ENCODE peak calls at places on chromosomes 12 and 14, in five cellular contexts. D is IMR-90, G is H1, R is A549, W is HepG2. Y is an unnamed sample.

GRCh38 chr14:76267322-76268012 is 108.5 kb upstream of the ESRRB start:
- DNase-seq in D (peak; percentile 21), G (peak; percentile 84), R (no peak), W (no peak), Y (no peak)

GRCh38 chr14:91511014-91511466 is 930 bp upstream of the PPP4R3A start:
- DNase-seq in D (peak; percentile 23), G (no peak), R (peak; percentile 28), W (peak; percentile 5), Y (no peak)

GRCh38 chr12:59357811-59358210 is 238.0 kb upstream of the SLC16A7 start:
- DNase-seq in D (peak; percentile 2), G (no peak), R (no peak), W (no peak), Y (no peak)

GRCh38 chr14:99077844-99078236 is 194.2 kb downstream of the BCL11B start:
- DNase-seq in D (no peak), G (no peak), R (no peak), W (no peak), Y (no peak)

GRCh38 chr12:52228366-52228765 is 4.7 kb upstream of the KRT7 start:
- DNase-seq in D (no peak), G (no peak), R (no peak), W (no peak), Y (no peak)

GRCh38 chr12:79927772-79928474 is 7.0 kb downstream of the PPP1R12A start:
- DNase-seq in D (peak; percentile 23), G (no peak), R (no peak), W (no peak), Y (peak; percentile 55)

GRCh38 chr14:59208224-59208814 is 19.9 kb downstream of the DAAM1 start:
- DNase-seq in D (peak; percentile 69), G (no peak), R (no peak), W (no peak), Y (no peak)

GRCh38 chr12:3644103-3644502 is 108.8 kb downstream of the CRACR2A start:
- DNase-seq in D (no peak), G (no peak), R (no peak), W (no peak), Y (no peak)

GRCh38 chr12:100666588-100666987 is 93.1 kb downstream of the GAS2L3 start:
- DNase-seq in D (no peak), G (no peak), R (no peak), W (no peak), Y (no peak)

GRCh38 chr12:91178139-91178561 is 4.5 kb downstream of the DCN start:
- DNase-seq in D (peak; percentile 62), G (no peak), R (no peak), W (peak; percentile 6), Y (no peak)

GRCh38 chr12:128976120-128976519 is 122.8 kb downstream of the GLT1D1 start:
- DNase-seq in D (no peak), G (peak; percentile 82), R (no peak), W (no peak), Y (peak; percentile 60)

GRCh38 chr14:58626441-58626840 is 11.3 kb upstream of the DACT1 start:
- DNase-seq in D (peak; percentile 69), G (no peak), R (no peak), W (no peak), Y (no peak)

GRCh38 chr14:34063042-34063441 is 112.2 kb upstream of the EGLN3 start:
- DNase-seq in D (no peak), G (no peak), R (no peak), W (no peak), Y (no peak)

GRCh38 chr14:34063470-34064164 is 112.7 kb upstream of the EGLN3 start:
- DNase-seq in D (no peak), G (no peak), R (peak; percentile 53), W (peak; percentile 64), Y (peak; percentile 33)

GRCh38 chr14:34065690-34066391 is 115.0 kb upstream of the EGLN3 start:
- DNase-seq in D (no peak), G (no peak), R (no peak), W (no peak), Y (no peak)

GRCh38 chr14:34065222-34065621 is 114.3 kb upstream of the EGLN3 start:
- DNase-seq in D (no peak), G (no peak), R (no peak), W (no peak), Y (no peak)

DNA sequence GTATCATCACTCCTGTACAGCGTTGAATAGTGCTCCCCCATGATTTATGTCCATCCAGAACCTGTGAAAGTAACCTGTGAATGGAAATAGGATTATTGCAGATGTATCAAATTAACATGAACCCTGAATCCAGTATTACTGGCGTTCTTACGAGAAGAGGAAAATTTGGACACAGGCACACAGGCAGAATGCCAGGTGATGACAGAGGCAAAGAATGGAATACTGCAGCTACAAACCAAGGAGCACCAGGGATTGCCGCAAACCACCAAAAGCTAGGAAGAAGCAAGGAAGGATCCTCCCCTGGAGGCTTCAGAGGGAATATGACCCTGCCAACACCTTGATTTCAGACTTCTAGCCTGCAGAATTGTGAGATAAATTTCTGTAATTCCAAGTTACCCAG is 113.5 kb upstream of the EGLN3 start:
- DNase-seq in D (peak; percentile 11), G (no peak), R (no peak), W (no peak), Y (no peak)
- TF ChIP-seq RAD21 in D (no peak), G (no peak), R (no peak), W (no peak), Y (no peak)

DNA sequence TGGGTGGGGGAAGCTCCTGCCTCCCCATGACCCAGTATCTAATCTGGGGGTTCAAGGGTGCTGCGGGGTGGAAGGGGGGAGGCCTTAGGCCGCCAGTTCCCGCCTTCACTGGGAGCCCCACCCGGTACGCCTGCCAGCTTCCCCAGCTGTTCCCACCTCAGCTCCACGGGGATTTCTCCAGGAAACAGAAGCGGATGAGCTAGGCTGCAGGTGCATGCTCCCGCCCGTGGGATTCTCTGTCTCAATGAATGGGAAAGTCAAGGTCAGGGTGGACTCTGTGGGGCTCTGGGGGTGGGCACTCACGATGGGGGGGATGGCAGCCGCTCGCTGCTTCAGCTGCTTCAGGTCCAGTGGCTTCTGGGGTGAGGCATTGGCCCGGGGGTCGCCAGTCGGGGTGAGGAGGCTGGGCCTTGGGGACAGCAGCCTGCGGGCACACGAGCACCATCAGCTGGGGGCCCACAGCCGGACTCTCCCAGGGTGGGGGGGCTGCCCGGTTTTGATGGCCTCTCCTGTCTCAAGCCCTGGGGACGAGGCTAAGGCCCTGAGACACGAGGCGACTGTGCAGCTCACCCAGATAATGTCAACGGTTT is 68.6 kb downstream of the RFLNA start:
- DNase-seq in D (no peak), G (no peak), R (no peak), W (no peak), Y (no peak)
- TF ChIP-seq RFX5 in D (no peak), G (no peak), R (no peak), W (no peak), Y (no peak)

GRCh38 chr12:24356189-24356708 is 406.8 kb upstream of the SOX5 start:
- DNase-seq in D (no peak), G (no peak), R (no peak), W (no peak), Y (no peak)
- TF ChIP-seq RAD21 in D (no peak), G (no peak), R (no peak), W (no peak), Y (no peak)

DNA sequence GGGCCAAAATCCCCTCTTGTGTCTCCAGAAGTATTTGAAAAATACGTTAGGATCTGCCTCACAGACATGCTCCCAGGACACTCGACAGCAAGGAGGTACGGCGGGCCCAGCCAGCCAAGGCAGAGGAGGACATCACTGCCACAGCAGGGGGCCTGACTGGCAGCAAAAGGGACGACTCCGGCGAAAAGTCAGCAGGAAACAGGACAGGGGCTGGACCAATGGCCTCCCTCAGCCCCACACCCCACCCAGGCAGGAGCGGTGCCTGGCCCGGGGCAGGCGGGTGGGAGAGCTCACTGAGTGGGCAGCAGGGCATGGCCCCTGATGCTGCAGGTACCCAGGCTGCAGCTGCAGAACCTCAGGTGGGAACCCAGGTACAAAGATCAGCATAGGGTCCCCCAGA is 17.8 kb downstream of the BRF1 start:
- DNase-seq in D (no peak), G (peak; percentile 69), R (no peak), W (no peak), Y (peak; percentile 4)
- TF ChIP-seq RFX5 in D (no peak), G (no peak), R (no peak), W (no peak), Y (no peak)

GRCh38 chr14:45838597-45838996 is 585.6 kb upstream of the MIS18BP1 start:
- DNase-seq in D (no peak), G (no peak), R (no peak), W (no peak), Y (no peak)
- TF ChIP-seq RAD21 in D (no peak), G (peak; percentile 41), R (no peak), W (no peak), Y (peak; percentile 12)

GRCh38 chr12:6466184-6466573 is 4.3 kb downstream of the VAMP1 start:
- DNase-seq in D (no peak), G (no peak), R (no peak), W (no peak), Y (no peak)

GRCh38 chr12:6463211-6463610 is 7.3 kb downstream of the VAMP1 start:
- DNase-seq in D (no peak), G (no peak), R (no peak), W (no peak), Y (no peak)

GRCh38 chr12:6463858-6464257 is 6.6 kb downstream of the VAMP1 start:
- DNase-seq in D (no peak), G (no peak), R (no peak), W (no peak), Y (no peak)

GRCh38 chr12:6464531-6464930 is 5.9 kb downstream of the VAMP1 start:
- DNase-seq in D (no peak), G (no peak), R (no peak), W (no peak), Y (no peak)

GRCh38 chr12:6465467-6466183 is 4.9 kb downstream of the VAMP1 start:
- DNase-seq in D (peak; percentile 77), G (peak; percentile 70), R (peak; percentile 87), W (peak; percentile 56), Y (peak; percentile 55)
- TF ChIP-seq RFX5 in D (no peak), G (no peak), R (no peak), W (no peak), Y (no peak)

GRCh38 chr12:48121522-48121921 is 2.4 kb downstream of the PFKM start:
- DNase-seq in D (no peak), G (no peak), R (no peak), W (no peak), Y (no peak)
- TF ChIP-seq RAD21 in D (no peak), G (no peak), R (no peak), W (no peak), Y (no peak)

Y was measured in K562.